ENCODE peak calls at places on chromosome 13, in ten cellular contexts. B is foreskin fibroblast, F is AG10803, Y is astrocyte of the spinal cord, I is Calu3, R is choroid plexus epithelial cell, M is tibial artery, J is heart right ventricle, Z is ascending aorta, G is H1. K is an unnamed sample.

GRCh38 chr13:99766641-99767045 is 204.9 kb downstream of the ZIC5 start:
- DNase-seq in I (no peak), Z (no peak), F (no peak), B (no peak), G (peak; percentile 63), M (no peak), R (peak; percentile 23), J (no peak), Y (no peak), K (no peak)

GRCh38 chr13:78497702-78498319 is 105.5 kb downstream of the POU4F1 start:
- DNase-seq in M (no peak), Y (no peak), F (no peak), G (no peak), I (no peak), J (no peak), Z (no peak), B (no peak), R (no peak), K (no peak)

GRCh38 chr13:53254495-53254894 is 225.9 kb downstream of the OLFM4 start:
- DNase-seq in G (no peak), Z (no peak), Y (no peak), F (no peak), M (no peak), B (no peak), I (no peak), R (peak; percentile 0), J (no peak), K (peak; percentile 20)

GRCh38 chr13:45511310-45512147 is 46.8 kb downstream of the COG3 start:
- DNase-seq in Y (peak; percentile 79), R (peak; percentile 87), I (peak; percentile 19), F (peak; percentile 73), Z (no peak), J (peak; percentile 25), G (no peak), M (no peak), B (peak; percentile 59), K (no peak)

GRCh38 chr13:20360041-20360491 is 127.9 kb upstream of the GJB6 start:
- DNase-seq in G (no peak), Y (peak; percentile 68), I (no peak), Z (no peak), M (no peak), F (peak; percentile 13), R (peak; percentile 63), B (no peak), J (no peak), K (no peak)

GRCh38 chr13:85719749-85720148 is 79.5 kb downstream of the SLITRK6 start:
- DNase-seq in I (no peak), Y (no peak), G (no peak), J (no peak), M (no peak), B (no peak), F (no peak), Z (no peak), R (no peak), K (no peak)

GRCh38 chr13:63882052-63882451 is 2466.4 kb upstream of the PCDH20 start:
- DNase-seq in M (no peak), Y (no peak), R (no peak), J (no peak), G (no peak), F (no peak), B (no peak), I (no peak), Z (no peak), K (no peak)

GRCh38 chr13:20882206-20882605 is 20.3 kb downstream of the XPO4 start:
- DNase-seq in Z (no peak), M (no peak), B (peak; percentile 63), I (no peak), F (peak; percentile 59), Y (no peak), R (peak; percentile 41), J (no peak), G (peak; percentile 49), K (no peak)

GRCh38 chr13:113355621-113356020 is 8.3 kb downstream of the GRTP1 start:
- DNase-seq in B (no peak), F (no peak), G (no peak), J (no peak), I (no peak), Z (no peak), Y (no peak), M (no peak), R (no peak), K (no peak)

GRCh38 chr13:45847554-45848224 is 3.9 kb downstream of the SIAH3 start:
- DNase-seq in I (peak; percentile 42), F (no peak), B (no peak), Z (no peak), M (peak; percentile 36), Y (no peak), G (no peak), J (no peak), R (peak; percentile 29), K (no peak)

GRCh38 chr13:46606915-46607413 is 54.0 kb downstream of the LRCH1 start:
- DNase-seq in M (no peak), R (no peak), J (no peak), B (no peak), I (no peak), F (no peak), Y (no peak), G (no peak), Z (no peak), K (no peak)

GRCh38 chr13:99956473-99957349 is 14.9 kb downstream of the ZIC5 start:
- DNase-seq in I (no peak), Z (no peak), F (no peak), Y (no peak), G (peak; percentile 70), R (no peak), J (no peak), B (no peak), M (no peak), K (no peak)

GRCh38 chr13:104286566-104287290 is 1220.5 kb upstream of the SLC10A2 start:
- DNase-seq in I (no peak), M (no peak), G (no peak), R (peak; percentile 45), F (no peak), J (no peak), Y (no peak), B (no peak), Z (no peak), K (no peak)

GRCh38 chr13:63864171-63864902 is 2448.7 kb upstream of the PCDH20 start:
- DNase-seq in Z (no peak), G (no peak), J (no peak), Y (peak; percentile 26), R (peak; percentile 73), F (no peak), M (no peak), B (peak; percentile 4), I (no peak), K (no peak)

GRCh38 chr13:113497217-113497616 is 6.7 kb upstream of the DCUN1D2 start:
- DNase-seq in R (peak; percentile 37), B (no peak), J (no peak), M (no peak), Z (no peak), F (no peak), Y (no peak), I (no peak), G (no peak), K (no peak)

GRCh38 chr13:44576396-44577235 is 486 bp upstream of the TSC22D1 start:
- DNase-seq in R (no peak), B (no peak), M (no peak), I (peak; percentile 31), J (no peak), G (no peak), Y (no peak), Z (no peak), F (no peak), K (no peak)

DNA sequence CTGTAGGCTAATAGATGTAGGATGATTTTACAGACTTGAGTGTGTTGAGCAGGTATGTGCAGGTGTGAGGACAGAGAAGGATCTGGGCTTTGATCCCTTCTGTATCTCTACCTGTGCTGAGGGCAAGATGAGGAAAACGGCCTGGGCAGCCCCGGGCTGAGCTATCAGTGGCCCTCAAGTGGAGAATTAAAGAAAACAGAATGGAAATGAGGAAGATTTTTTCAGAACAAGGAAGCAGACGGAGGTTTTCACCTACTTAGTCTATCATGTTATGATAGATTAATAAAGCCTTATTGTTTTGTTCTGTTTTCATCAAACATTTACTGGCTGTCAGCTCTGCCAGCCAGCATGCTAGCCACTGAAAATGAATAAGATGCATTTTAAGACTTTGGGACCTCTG is 22.3 kb upstream of the FOXO1 start:
- DNase-seq in G (no peak), J (no peak), R (no peak), B (no peak), Z (no peak), F (no peak), I (no peak), M (no peak), Y (no peak), K (no peak)
- TF ChIP-seq CTCF in G (no peak), J (no peak), R (no peak), B (no peak), Z (no peak), F (no peak), I (no peak), M (no peak), Y (no peak), K (no peak)

GRCh38 chr13:57553932-57554331 is 77.6 kb upstream of the PCDH17 start:
- DNase-seq in R (no peak), M (no peak), Z (no peak), F (no peak), J (no peak), B (no peak), G (no peak), I (no peak), Y (no peak), K (no peak)

GRCh38 chr13:57552441-57552840 is 79.1 kb upstream of the PCDH17 start:
- DNase-seq in Z (no peak), R (no peak), I (no peak), F (no peak), J (no peak), M (no peak), B (no peak), G (no peak), Y (no peak), K (no peak)

GRCh38 chr13:57557979-57558529 is 73.5 kb upstream of the PCDH17 start:
- DNase-seq in Y (peak; percentile 3), R (peak; percentile 1), I (no peak), Z (no peak), F (no peak), G (no peak), B (no peak), J (no peak), M (no peak), K (no peak)
- TF ChIP-seq CTCF in Y (no peak), R (no peak), I (no peak), Z (no peak), F (no peak), G (peak; percentile 33), B (no peak), J (no peak), M (no peak), K (peak; percentile 61)

GRCh38 chr13:38697628-38698333 is 10.9 kb downstream of the FREM2 start:
- DNase-seq in Y (no peak), I (peak; percentile 12), M (no peak), R (peak; percentile 17), F (no peak), B (no peak), G (no peak), J (no peak), Z (no peak), K (no peak)
- TF ChIP-seq CTCF in Y (no peak), I (no peak), M (no peak), R (no peak), F (no peak), B (no peak), G (no peak), J (no peak), Z (no peak), K (peak; percentile 22)

DNA sequence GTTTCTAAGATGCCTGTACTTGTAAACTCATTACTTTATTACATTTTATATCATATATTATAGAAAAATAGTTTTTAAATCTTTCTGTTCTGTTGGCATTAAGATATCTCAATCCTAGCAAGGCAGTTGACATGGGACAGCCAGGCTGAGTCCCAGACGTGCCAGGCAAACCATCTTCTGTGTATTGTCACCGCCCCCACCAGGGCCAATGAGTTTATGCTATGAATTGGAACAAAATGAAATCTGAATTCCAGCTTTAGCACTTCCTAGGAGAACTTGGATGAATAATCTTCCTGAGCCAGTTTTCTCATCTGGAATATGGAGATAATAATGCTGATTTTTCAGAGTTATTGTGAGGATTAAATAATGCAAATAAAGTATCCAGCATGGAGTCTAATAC is 79.9 kb upstream of the GSX1 start:
- DNase-seq in Z (no peak), F (peak; percentile 31), J (peak; percentile 12), G (no peak), R (peak; percentile 8), I (peak; percentile 5), M (peak; percentile 40), Y (no peak), B (no peak), K (no peak)
- TF ChIP-seq CTCF in Z (no peak), F (peak; percentile 50), J (peak; percentile 55), G (no peak), R (peak; percentile 38), I (no peak), M (peak; percentile 38), Y (no peak), B (peak; percentile 24), K (peak; percentile 24)